ENCODE peak calls at places on chromosomes 3 and 15, in five cellular contexts. One of them, this sample, is unnamed. For H3K4me1, the result is how much of the 10 kb centered on the place peaks cover.

GRCh38 chr3:126102530-126102951 is 18.6 kb upstream of the SLC41A3 start:
- DNase-seq in suprapubic skin: no peak
- DNase-seq in mammary epithelial cell: no peak
- DNase-seq in heart right ventricle: peak
- DNase-seq in GM23338: no peak
- DNase-seq in this sample: no peak

GRCh38 chr3:43584043-43584826 is 37.6 kb downstream of the ANO10 start:
- DNase-seq in mammary epithelial cell: peak
- DNase-seq in heart right ventricle: no peak
- DNase-seq in GM23338: no peak
- DNase-seq in suprapubic skin: no peak
- DNase-seq in this sample: no peak

GRCh38 chr3:124745756-124746155 is 15.5 kb downstream of the UMPS start:
- DNase-seq in GM23338: no peak
- DNase-seq in suprapubic skin: no peak
- DNase-seq in mammary epithelial cell: no peak
- DNase-seq in heart right ventricle: no peak
- DNase-seq in this sample: no peak

GRCh38 chr15:83380026-83380425 is 67.1 kb upstream of the SH3GL3 start:
- DNase-seq in suprapubic skin: no peak
- DNase-seq in mammary epithelial cell: peak
- DNase-seq in GM23338: no peak
- DNase-seq in heart right ventricle: no peak
- DNase-seq in this sample: no peak

GRCh38 chr3:177055557-177056290 is 141.6 kb downstream of the TBL1XR1 start:
- DNase-seq in suprapubic skin: no peak
- DNase-seq in GM23338: no peak
- DNase-seq in mammary epithelial cell: no peak
- DNase-seq in heart right ventricle: no peak
- DNase-seq in this sample: no peak

GRCh38 chr3:158710601-158711000 is 21.7 kb downstream of the RARRES1 start:
- DNase-seq in mammary epithelial cell: no peak
- DNase-seq in heart right ventricle: no peak
- DNase-seq in GM23338: no peak
- DNase-seq in suprapubic skin: no peak
- DNase-seq in this sample: no peak

GRCh38 chr15:95410757-95411156 is 919.7 kb upstream of the NR2F2 start:
- DNase-seq in suprapubic skin: no peak
- DNase-seq in GM23338: no peak
- DNase-seq in mammary epithelial cell: no peak
- DNase-seq in heart right ventricle: no peak
- DNase-seq in this sample: no peak

GRCh38 chr3:55505776-55506175 is 18.7 kb upstream of the WNT5A start:
- DNase-seq in suprapubic skin: no peak
- DNase-seq in mammary epithelial cell: no peak
- DNase-seq in heart right ventricle: no peak
- DNase-seq in GM23338: no peak
- DNase-seq in this sample: no peak

GRCh38 chr3:71304261-71304646 is 279.3 kb downstream of the FOXP1 start:
- DNase-seq in suprapubic skin: no peak
- DNase-seq in GM23338: peak
- DNase-seq in mammary epithelial cell: no peak
- DNase-seq in heart right ventricle: no peak
- DNase-seq in this sample: no peak

GRCh38 chr15:83971967-83972366 is 263.6 kb upstream of the GOLGA6L4 start:
- DNase-seq in suprapubic skin: no peak
- DNase-seq in mammary epithelial cell: peak
- DNase-seq in GM23338: no peak
- DNase-seq in heart right ventricle: no peak
- DNase-seq in this sample: no peak

GRCh38 chr3:58234516-58234931 is 3.1 kb upstream of the ABHD6 start:
- DNase-seq in mammary epithelial cell: peak
- DNase-seq in heart right ventricle: no peak
- DNase-seq in GM23338: no peak
- DNase-seq in suprapubic skin: no peak
- DNase-seq in this sample: no peak

GRCh38 chr15:45719490-45719889 is 84.7 kb downstream of the SQOR start:
- DNase-seq in mammary epithelial cell: no peak
- DNase-seq in suprapubic skin: no peak
- DNase-seq in heart right ventricle: no peak
- DNase-seq in GM23338: peak
- DNase-seq in this sample: peak

GRCh38 chr15:93168913-93169312 is 79.9 kb upstream of the RGMA start:
- DNase-seq in suprapubic skin: no peak
- DNase-seq in mammary epithelial cell: peak
- DNase-seq in heart right ventricle: no peak
- DNase-seq in GM23338: no peak
- DNase-seq in this sample: no peak

GRCh38 chr15:70289191-70289955 is 191.7 kb upstream of the TLE3 start:
- DNase-seq in mammary epithelial cell: no peak
- DNase-seq in heart right ventricle: no peak
- DNase-seq in GM23338: peak
- DNase-seq in suprapubic skin: no peak
- DNase-seq in this sample: peak

GRCh38 chr3:84959470-84960380 is 936 bp downstream of the CADM2 start:
- DNase-seq in suprapubic skin: no peak
- DNase-seq in mammary epithelial cell: no peak
- DNase-seq in GM23338: peak
- DNase-seq in heart right ventricle: no peak
- DNase-seq in this sample: peak

GRCh38 chr15:100060276-100060926 is 281.4 kb downstream of the ADAMTS17 start:
- DNase-seq in suprapubic skin: no peak
- DNase-seq in heart right ventricle: no peak
- DNase-seq in mammary epithelial cell: peak
- DNase-seq in GM23338: no peak
- DNase-seq in this sample: no peak

GRCh38 chr15:71599404-71600225 is 210.7 kb upstream of the NR2E3 start:
- DNase-seq in heart right ventricle: peak
- DNase-seq in GM23338: no peak
- DNase-seq in mammary epithelial cell: no peak
- DNase-seq in suprapubic skin: no peak
- DNase-seq in this sample: no peak

GRCh38 chr15:59994855-59995557 is 9.1 kb upstream of the FOXB1 start:
- DNase-seq in mammary epithelial cell: no peak
- DNase-seq in suprapubic skin: no peak
- DNase-seq in heart right ventricle: no peak
- DNase-seq in GM23338: peak
- DNase-seq in this sample: peak

GRCh38 chr15:64877435-64877834 is 34.3 kb upstream of the ANKDD1A start:
- DNase-seq in GM23338: no peak
- DNase-seq in suprapubic skin: peak
- DNase-seq in heart right ventricle: peak
- DNase-seq in mammary epithelial cell: no peak
- DNase-seq in this sample: no peak

GRCh38 chr3:131026321-131027151 is at the start of the genes ASTE1 and NEK11:
- DNase-seq in GM23338: peak
- DNase-seq in mammary epithelial cell: peak
- DNase-seq in suprapubic skin: peak
- DNase-seq in heart right ventricle: peak
- DNase-seq in this sample: peak

GRCh38 chr3:187902041-187902471 is 156.8 kb upstream of the BCL6 start:
- DNase-seq in GM23338: no peak
- DNase-seq in suprapubic skin: no peak
- DNase-seq in heart right ventricle: no peak
- DNase-seq in mammary epithelial cell: no peak
- DNase-seq in this sample: no peak

GRCh38 chr15:57156210-57156887 is 220.0 kb upstream of the CGNL1 start:
- DNase-seq in suprapubic skin: no peak
- DNase-seq in GM23338: no peak
- DNase-seq in mammary epithelial cell: no peak
- DNase-seq in heart right ventricle: no peak
- DNase-seq in this sample: no peak

GRCh38 chr3:109927161-109927560 is 589.8 kb upstream of the DPPA4 start:
- DNase-seq in mammary epithelial cell: peak
- DNase-seq in GM23338: no peak
- DNase-seq in heart right ventricle: no peak
- DNase-seq in suprapubic skin: no peak
- DNase-seq in this sample: no peak

GRCh38 chr15:81327526-81327925 is 3.6 kb upstream of the STARD5 start:
- DNase-seq in suprapubic skin: no peak
- DNase-seq in heart right ventricle: no peak
- DNase-seq in GM23338: no peak
- DNase-seq in mammary epithelial cell: peak
- DNase-seq in this sample: no peak

GRCh38 chr3:174125267-174125844 is 727.8 kb downstream of the NLGN1 start:
- DNase-seq in mammary epithelial cell: peak
- DNase-seq in GM23338: peak
- DNase-seq in heart right ventricle: no peak
- DNase-seq in suprapubic skin: no peak
- DNase-seq in this sample: peak

GRCh38 chr3:179398574-179399249 is 51.2 kb downstream of the MFN1 start:
- DNase-seq in suprapubic skin: no peak
- DNase-seq in GM23338: no peak
- DNase-seq in mammary epithelial cell: no peak
- DNase-seq in heart right ventricle: no peak
- DNase-seq in this sample: no peak

GRCh38 chr15:92333709-92334108 is 60.0 kb upstream of the ST8SIA2 start:
- DNase-seq in suprapubic skin: no peak
- DNase-seq in GM23338: no peak
- DNase-seq in heart right ventricle: no peak
- DNase-seq in mammary epithelial cell: no peak
- DNase-seq in this sample: no peak

GRCh38 chr3:191068946-191069813 is 129.9 kb upstream of the OSTN start:
- DNase-seq in mammary epithelial cell: peak
- DNase-seq in suprapubic skin: no peak
- DNase-seq in GM23338: no peak
- DNase-seq in heart right ventricle: no peak
- DNase-seq in this sample: no peak

GRCh38 chr15:78421241-78421994 is 16.6 kb upstream of the IREB2 start:
- DNase-seq in mammary epithelial cell: no peak
- DNase-seq in heart right ventricle: no peak
- DNase-seq in suprapubic skin: no peak
- DNase-seq in GM23338: no peak
- DNase-seq in this sample: no peak

DNA sequence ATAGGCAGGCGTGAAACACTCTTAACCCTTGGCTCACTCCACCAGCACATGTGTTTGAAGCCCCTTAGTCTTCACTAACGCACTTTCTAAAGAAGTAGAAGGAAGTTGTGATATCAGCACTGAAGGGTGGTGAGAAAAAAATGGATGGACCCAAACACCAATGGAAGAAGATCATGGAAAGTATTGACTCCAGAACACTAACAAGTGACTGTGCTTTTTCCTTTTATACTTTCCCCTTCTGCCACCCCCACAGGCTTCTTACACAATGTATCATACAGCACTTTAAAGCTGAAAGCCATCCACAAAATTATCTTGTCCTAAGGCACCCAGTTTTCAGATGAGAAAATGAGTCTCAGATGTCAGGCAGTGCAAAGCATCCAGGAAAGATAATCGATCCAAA is 93.9 kb upstream of the PHLDB2 start:
- DNase-seq in mammary epithelial cell: no peak
- DNase-seq in suprapubic skin: no peak
- DNase-seq in heart right ventricle: no peak
- DNase-seq in GM23338: no peak
- DNase-seq in this sample: no peak
- H3K4me1 ChIP-seq in mammary epithelial cell: half or more
- H3K4me1 ChIP-seq in suprapubic skin: half or more
- H3K4me1 ChIP-seq in heart right ventricle: under half
- H3K4me1 ChIP-seq in GM23338: under half
- H3K4me1 ChIP-seq in this sample: under half

GRCh38 chr15:88447206-88447605 is 20.0 kb downstream of the MRPL46 start:
- DNase-seq in mammary epithelial cell: no peak
- DNase-seq in GM23338: no peak
- DNase-seq in suprapubic skin: no peak
- DNase-seq in heart right ventricle: no peak
- DNase-seq in this sample: no peak
- TF ChIP-seq CTCF in mammary epithelial cell: no peak
- TF ChIP-seq CTCF in GM23338: no peak
- TF ChIP-seq CTCF in suprapubic skin: no peak
- TF ChIP-seq CTCF in heart right ventricle: no peak
- TF ChIP-seq CTCF in this sample: no peak

GRCh38 chr3:45362768-45363167 is 25.6 kb upstream of the LARS2 start:
- DNase-seq in mammary epithelial cell: peak
- DNase-seq in GM23338: no peak
- DNase-seq in suprapubic skin: no peak
- DNase-seq in heart right ventricle: no peak
- DNase-seq in this sample: no peak

GRCh38 chr3:45367451-45367850 is 20.9 kb upstream of the LARS2 start:
- DNase-seq in suprapubic skin: no peak
- DNase-seq in mammary epithelial cell: peak
- DNase-seq in heart right ventricle: no peak
- DNase-seq in GM23338: no peak
- DNase-seq in this sample: no peak

GRCh38 chr3:45365060-45365459 is 23.3 kb upstream of the LARS2 start:
- DNase-seq in GM23338: no peak
- DNase-seq in suprapubic skin: no peak
- DNase-seq in heart right ventricle: no peak
- DNase-seq in mammary epithelial cell: peak
- DNase-seq in this sample: no peak

GRCh38 chr3:45366305-45366704 is 22.1 kb upstream of the LARS2 start:
- DNase-seq in suprapubic skin: no peak
- DNase-seq in heart right ventricle: no peak
- DNase-seq in mammary epithelial cell: no peak
- DNase-seq in GM23338: no peak
- DNase-seq in this sample: no peak

GRCh38 chr3:45362161-45362560 is 26.2 kb upstream of the LARS2 start:
- DNase-seq in GM23338: no peak
- DNase-seq in suprapubic skin: no peak
- DNase-seq in heart right ventricle: no peak
- DNase-seq in mammary epithelial cell: no peak
- DNase-seq in this sample: no peak
- H3K4me3 ChIP-seq in GM23338: no peak
- H3K4me3 ChIP-seq in suprapubic skin: no peak
- H3K4me3 ChIP-seq in heart right ventricle: no peak
- H3K4me3 ChIP-seq in mammary epithelial cell: no peak
- H3K4me3 ChIP-seq in this sample: no peak

DNA sequence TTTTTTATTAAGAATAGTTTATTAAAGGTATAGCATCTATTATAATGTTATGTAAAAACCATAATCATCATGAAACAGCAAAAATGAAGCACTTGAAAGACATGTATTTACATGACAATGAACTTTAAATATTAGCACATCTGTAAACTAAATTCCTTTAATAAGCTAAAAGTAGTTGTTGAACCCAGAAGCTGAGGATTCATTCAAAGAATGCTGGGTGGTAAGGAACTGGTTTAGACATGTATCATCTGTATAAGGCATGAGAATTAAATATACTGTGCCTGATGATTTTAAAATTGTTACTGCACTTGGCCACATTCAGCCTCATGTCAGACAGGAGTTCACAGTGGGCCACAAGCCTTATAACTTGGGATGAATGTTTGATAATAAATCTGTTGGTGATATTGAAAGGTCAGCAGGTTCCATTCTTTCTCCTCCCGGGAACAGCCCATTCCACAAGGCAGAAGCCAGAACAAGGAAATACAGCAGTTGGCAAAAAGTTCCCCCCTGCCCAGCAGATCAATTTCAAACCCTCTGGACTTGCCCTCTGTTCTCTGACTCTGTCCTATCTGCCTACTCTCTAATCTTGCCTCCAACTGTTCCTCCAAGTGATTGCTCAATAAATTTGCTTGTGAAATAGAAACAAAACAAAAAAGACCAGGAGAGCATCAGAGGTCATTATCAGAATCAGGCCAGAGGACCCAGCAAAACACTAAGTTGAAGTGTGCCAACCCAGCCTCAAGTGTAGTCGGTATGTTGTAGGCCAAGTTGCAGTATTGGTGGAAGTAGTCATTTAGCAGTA is 49.8 kb upstream of the TEX264 start:
- DNase-seq in GM23338: no peak
- DNase-seq in mammary epithelial cell: peak
- DNase-seq in suprapubic skin: no peak
- DNase-seq in heart right ventricle: no peak
- DNase-seq in this sample: no peak
- H3K4me1 ChIP-seq in GM23338: under half
- H3K4me1 ChIP-seq in mammary epithelial cell: under half
- H3K4me1 ChIP-seq in suprapubic skin: under half
- H3K4me1 ChIP-seq in heart right ventricle: under half
- H3K4me1 ChIP-seq in this sample: under half

This sample was measured in endodermal cell.